ENCODE peak calls at places on chromosomes 2 and 18, in eight cellular contexts. One of them, this sample, is unnamed. For H3K27me3, the result is how much of the 10 kb centered on the place peaks cover.

GRCh38 chr2:14081526-14081925 is 551.0 kb upstream of the LRATD1 start:
- DNase-seq in hepatocyte: no peak
- DNase-seq in MM.1S: no peak
- DNase-seq in PC-3: peak
- DNase-seq in SK-N-SH: no peak
- DNase-seq in GM23338: no peak
- DNase-seq in neural progenitor cell: no peak
- DNase-seq in HCT116: no peak
- DNase-seq in this sample: no peak

GRCh38 chr18:5309888-5310470 is 14.5 kb upstream of the ZBTB14 start:
- DNase-seq in MM.1S: peak
- DNase-seq in HCT116: no peak
- DNase-seq in PC-3: no peak
- DNase-seq in neural progenitor cell: no peak
- DNase-seq in SK-N-SH: no peak
- DNase-seq in hepatocyte: no peak
- DNase-seq in GM23338: no peak
- DNase-seq in this sample: peak

GRCh38 chr2:240637901-240638175 is 12.6 kb downstream of the GPR35 start:
- DNase-seq in neural progenitor cell: no peak
- DNase-seq in PC-3: no peak
- DNase-seq in SK-N-SH: no peak
- DNase-seq in MM.1S: no peak
- DNase-seq in GM23338: no peak
- DNase-seq in HCT116: no peak
- DNase-seq in hepatocyte: no peak
- DNase-seq in this sample: no peak

GRCh38 chr18:47150824-47151366 is 595 bp upstream of the HDHD2 start:
- DNase-seq in SK-N-SH: peak
- DNase-seq in PC-3: peak
- DNase-seq in neural progenitor cell: peak
- DNase-seq in MM.1S: peak
- DNase-seq in hepatocyte: no peak
- DNase-seq in HCT116: no peak
- DNase-seq in GM23338: peak
- DNase-seq in this sample: no peak

GRCh38 chr2:102418421-102418961 is 4.5 kb upstream of the IL18RAP start:
- DNase-seq in SK-N-SH: no peak
- DNase-seq in HCT116: no peak
- DNase-seq in neural progenitor cell: no peak
- DNase-seq in hepatocyte: no peak
- DNase-seq in MM.1S: peak
- DNase-seq in GM23338: no peak
- DNase-seq in PC-3: peak
- DNase-seq in this sample: peak

GRCh38 chr18:62979172-62979571 is 263.8 kb downstream of the PHLPP1 start:
- DNase-seq in neural progenitor cell: no peak
- DNase-seq in MM.1S: no peak
- DNase-seq in HCT116: no peak
- DNase-seq in SK-N-SH: no peak
- DNase-seq in PC-3: peak
- DNase-seq in hepatocyte: no peak
- DNase-seq in GM23338: no peak
- DNase-seq in this sample: peak

GRCh38 chr2:120873958-120874357 is 138.3 kb downstream of the GLI2 start:
- DNase-seq in SK-N-SH: no peak
- DNase-seq in PC-3: no peak
- DNase-seq in hepatocyte: no peak
- DNase-seq in neural progenitor cell: no peak
- DNase-seq in HCT116: no peak
- DNase-seq in MM.1S: no peak
- DNase-seq in GM23338: no peak
- DNase-seq in this sample: no peak

GRCh38 chr2:88831792-88832248 is 140.3 kb downstream of the RPIA start:
- DNase-seq in PC-3: peak
- DNase-seq in SK-N-SH: peak
- DNase-seq in neural progenitor cell: no peak
- DNase-seq in MM.1S: peak
- DNase-seq in HCT116: peak
- DNase-seq in GM23338: peak
- DNase-seq in hepatocyte: no peak
- DNase-seq in this sample: peak

GRCh38 chr2:101788995-101789970 is 91.8 kb downstream of the MAP4K4 start:
- DNase-seq in GM23338: no peak
- DNase-seq in MM.1S: no peak
- DNase-seq in neural progenitor cell: no peak
- DNase-seq in hepatocyte: peak
- DNase-seq in HCT116: no peak
- DNase-seq in PC-3: peak
- DNase-seq in SK-N-SH: no peak
- DNase-seq in this sample: no peak

GRCh38 chr2:165067958-165068612 is 112.8 kb upstream of the SLC38A11 start:
- DNase-seq in SK-N-SH: peak
- DNase-seq in GM23338: peak
- DNase-seq in MM.1S: no peak
- DNase-seq in HCT116: no peak
- DNase-seq in PC-3: peak
- DNase-seq in neural progenitor cell: peak
- DNase-seq in hepatocyte: peak
- DNase-seq in this sample: peak

GRCh38 chr2:36965751-36966369 is 476 bp downstream of the STRN start:
- DNase-seq in SK-N-SH: peak
- DNase-seq in PC-3: peak
- DNase-seq in MM.1S: peak
- DNase-seq in GM23338: peak
- DNase-seq in HCT116: no peak
- DNase-seq in neural progenitor cell: peak
- DNase-seq in hepatocyte: peak
- DNase-seq in this sample: peak

GRCh38 chr18:79630266-79631095 is 49.1 kb upstream of the CTDP1 start:
- DNase-seq in HCT116: no peak
- DNase-seq in GM23338: no peak
- DNase-seq in neural progenitor cell: no peak
- DNase-seq in PC-3: peak
- DNase-seq in SK-N-SH: no peak
- DNase-seq in hepatocyte: no peak
- DNase-seq in MM.1S: no peak
- DNase-seq in this sample: no peak

GRCh38 chr18:48813833-48814489 is 136.8 kb downstream of the SMAD7 start:
- DNase-seq in PC-3: peak
- DNase-seq in neural progenitor cell: no peak
- DNase-seq in MM.1S: no peak
- DNase-seq in HCT116: no peak
- DNase-seq in GM23338: no peak
- DNase-seq in SK-N-SH: no peak
- DNase-seq in hepatocyte: no peak
- DNase-seq in this sample: no peak

GRCh38 chr2:139369423-139370409 is 589.5 kb upstream of the NXPH2 start:
- DNase-seq in neural progenitor cell: no peak
- DNase-seq in hepatocyte: no peak
- DNase-seq in PC-3: no peak
- DNase-seq in SK-N-SH: no peak
- DNase-seq in MM.1S: no peak
- DNase-seq in HCT116: no peak
- DNase-seq in GM23338: peak
- DNase-seq in this sample: no peak

GRCh38 chr2:27705851-27706622 is 42.3 kb downstream of the SLC4A1AP start:
- DNase-seq in SK-N-SH: no peak
- DNase-seq in neural progenitor cell: no peak
- DNase-seq in GM23338: no peak
- DNase-seq in hepatocyte: peak
- DNase-seq in MM.1S: no peak
- DNase-seq in PC-3: peak
- DNase-seq in HCT116: peak
- DNase-seq in this sample: peak

GRCh38 chr2:239496700-239497099 is 95.9 kb upstream of the HDAC4 start:
- DNase-seq in MM.1S: no peak
- DNase-seq in HCT116: peak
- DNase-seq in hepatocyte: no peak
- DNase-seq in PC-3: peak
- DNase-seq in SK-N-SH: no peak
- DNase-seq in neural progenitor cell: no peak
- DNase-seq in GM23338: no peak
- DNase-seq in this sample: no peak
- H3K27me3 ChIP-seq in MM.1S: under half
- H3K27me3 ChIP-seq in HCT116: under half
- H3K27me3 ChIP-seq in hepatocyte: under half
- H3K27me3 ChIP-seq in PC-3: half or more
- H3K27me3 ChIP-seq in SK-N-SH: under half
- H3K27me3 ChIP-seq in neural progenitor cell: under half
- H3K27me3 ChIP-seq in GM23338: under half
- H3K27me3 ChIP-seq in this sample: under half

DNA sequence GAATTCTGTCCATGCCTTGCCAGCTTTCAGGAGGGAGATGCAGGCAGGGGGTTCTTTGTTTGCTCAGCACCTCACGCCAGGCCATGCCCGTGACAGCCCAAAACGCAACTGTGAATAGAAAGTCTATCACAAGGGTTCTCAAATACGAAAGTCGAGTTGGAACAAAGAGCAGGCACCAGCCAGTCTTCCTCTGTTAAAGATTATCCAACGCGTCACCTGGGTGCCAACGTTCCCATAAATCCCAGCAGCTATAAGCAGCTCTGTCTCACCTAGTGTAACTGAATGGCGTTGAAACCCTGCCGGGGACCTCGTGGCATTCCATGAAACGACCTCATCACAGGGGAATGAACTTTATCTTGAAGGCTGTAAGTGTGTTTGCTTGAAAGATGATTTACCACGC is 84.8 kb upstream of the GATA6 start:
- DNase-seq in HCT116: no peak
- DNase-seq in MM.1S: no peak
- DNase-seq in GM23338: no peak
- DNase-seq in PC-3: no peak
- DNase-seq in SK-N-SH: no peak
- DNase-seq in hepatocyte: peak
- DNase-seq in neural progenitor cell: no peak
- DNase-seq in this sample: no peak
- TF ChIP-seq EZH2phosphoT487 in HCT116: no peak
- TF ChIP-seq EZH2phosphoT487 in MM.1S: no peak
- TF ChIP-seq EZH2phosphoT487 in GM23338: no peak
- TF ChIP-seq EZH2phosphoT487 in PC-3: no peak
- TF ChIP-seq EZH2phosphoT487 in SK-N-SH: no peak
- TF ChIP-seq EZH2phosphoT487 in hepatocyte: no peak
- TF ChIP-seq EZH2phosphoT487 in neural progenitor cell: no peak
- TF ChIP-seq EZH2phosphoT487 in this sample: no peak

DNA sequence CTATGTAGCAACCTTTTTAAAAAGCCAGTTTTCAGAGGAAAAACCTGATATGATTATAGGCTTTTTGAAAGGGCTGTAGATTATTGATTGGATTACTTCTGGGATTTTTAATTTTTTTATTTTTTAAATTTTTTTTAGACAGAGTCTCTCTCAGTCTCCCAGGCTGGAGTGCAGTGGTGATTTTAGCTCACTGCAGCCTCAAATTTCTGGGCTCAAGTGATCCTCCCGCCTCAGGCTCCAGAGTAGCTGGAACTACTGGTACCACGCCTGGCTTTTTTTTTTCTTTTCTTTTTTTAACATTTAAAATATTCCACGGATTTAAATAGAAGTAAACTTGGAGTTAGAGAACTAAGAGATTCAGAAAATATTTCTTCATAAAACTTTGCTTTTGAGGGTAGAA is 1.2 kb downstream of the MRPL19 start:
- DNase-seq in SK-N-SH: no peak
- DNase-seq in hepatocyte: no peak
- DNase-seq in PC-3: peak
- DNase-seq in GM23338: peak
- DNase-seq in neural progenitor cell: no peak
- DNase-seq in HCT116: no peak
- DNase-seq in MM.1S: peak
- DNase-seq in this sample: peak
- H3K27me3 ChIP-seq in SK-N-SH: under half
- H3K27me3 ChIP-seq in hepatocyte: under half
- H3K27me3 ChIP-seq in PC-3: under half
- H3K27me3 ChIP-seq in GM23338: under half
- H3K27me3 ChIP-seq in neural progenitor cell: under half
- H3K27me3 ChIP-seq in HCT116: under half
- H3K27me3 ChIP-seq in MM.1S: under half
- H3K27me3 ChIP-seq in this sample: under half

GRCh38 chr2:197197808-197198409 is 112.7 kb downstream of the ANKRD44 start:
- DNase-seq in PC-3: no peak
- DNase-seq in hepatocyte: no peak
- DNase-seq in HCT116: no peak
- DNase-seq in GM23338: no peak
- DNase-seq in MM.1S: no peak
- DNase-seq in SK-N-SH: no peak
- DNase-seq in neural progenitor cell: no peak
- DNase-seq in this sample: no peak
- TF ChIP-seq EZH2phosphoT487 in PC-3: no peak
- TF ChIP-seq EZH2phosphoT487 in hepatocyte: no peak
- TF ChIP-seq EZH2phosphoT487 in HCT116: no peak
- TF ChIP-seq EZH2phosphoT487 in GM23338: no peak
- TF ChIP-seq EZH2phosphoT487 in MM.1S: no peak
- TF ChIP-seq EZH2phosphoT487 in SK-N-SH: no peak
- TF ChIP-seq EZH2phosphoT487 in neural progenitor cell: no peak
- TF ChIP-seq EZH2phosphoT487 in this sample: no peak

GRCh38 chr2:160022162-160022561 is 40.3 kb downstream of the PLA2R1 start:
- DNase-seq in MM.1S: peak
- DNase-seq in hepatocyte: no peak
- DNase-seq in SK-N-SH: no peak
- DNase-seq in HCT116: no peak
- DNase-seq in PC-3: peak
- DNase-seq in neural progenitor cell: no peak
- DNase-seq in GM23338: peak
- DNase-seq in this sample: no peak

GRCh38 chr2:160015746-160016145 is 46.7 kb downstream of the PLA2R1 start:
- DNase-seq in hepatocyte: peak
- DNase-seq in HCT116: no peak
- DNase-seq in MM.1S: no peak
- DNase-seq in PC-3: no peak
- DNase-seq in GM23338: no peak
- DNase-seq in SK-N-SH: no peak
- DNase-seq in neural progenitor cell: no peak
- DNase-seq in this sample: no peak

GRCh38 chr2:160014227-160014626 is 48.2 kb downstream of the PLA2R1 start:
- DNase-seq in neural progenitor cell: no peak
- DNase-seq in HCT116: no peak
- DNase-seq in GM23338: peak
- DNase-seq in PC-3: no peak
- DNase-seq in SK-N-SH: no peak
- DNase-seq in MM.1S: no peak
- DNase-seq in hepatocyte: no peak
- DNase-seq in this sample: no peak

GRCh38 chr2:160019374-160020098 is 42.9 kb downstream of the PLA2R1 start:
- DNase-seq in MM.1S: no peak
- DNase-seq in HCT116: no peak
- DNase-seq in GM23338: no peak
- DNase-seq in hepatocyte: no peak
- DNase-seq in SK-N-SH: no peak
- DNase-seq in PC-3: no peak
- DNase-seq in neural progenitor cell: no peak
- DNase-seq in this sample: no peak
- H3K27me3 ChIP-seq in MM.1S: under half
- H3K27me3 ChIP-seq in HCT116: under half
- H3K27me3 ChIP-seq in GM23338: under half
- H3K27me3 ChIP-seq in hepatocyte: under half
- H3K27me3 ChIP-seq in SK-N-SH: under half
- H3K27me3 ChIP-seq in PC-3: under half
- H3K27me3 ChIP-seq in neural progenitor cell: under half
- H3K27me3 ChIP-seq in this sample: under half

This sample was measured in GM23248.